ENCODE peak calls at places on chromosome 13, in ten cellular contexts. D is ovary, O is SK-N-SH, P is tibial nerve, N is K562, B is A549, R is stomach, S is esophagus muscularis mucosa, F is transverse colon, K is sigmoid colon. G is an unnamed sample.

GRCh38 chr13:75357576-75358295 is 124.2 kb downstream of the TBC1D4 start:
- DNase-seq in D (no peak), O (peak), P (no peak), N (peak), B (peak), R (no peak), S (no peak), F (no peak), K (no peak), G (no peak)

GRCh38 chr13:29893438-29893837 is 43.0 kb upstream of the UBL3 start:
- DNase-seq in D (no peak), O (peak), P (no peak), N (no peak), B (no peak), R (no peak), S (no peak), F (no peak), K (no peak), G (no peak)

GRCh38 chr13:90414691-90415596 is 932.5 kb upstream of the MIR17HG start:
- DNase-seq in D (no peak), O (no peak), P (no peak), N (no peak), B (peak), R (no peak), S (no peak), F (no peak), K (no peak), G (no peak)

GRCh38 chr13:20457670-20458069 is 68.0 kb downstream of the CRYL1 start:
- DNase-seq in D (no peak), O (no peak), P (no peak), N (peak), B (no peak), R (no peak), S (peak), F (no peak), K (no peak), G (no peak)

GRCh38 chr13:95156208-95156607 is 145.0 kb downstream of the ABCC4 start:
- DNase-seq in D (no peak), O (peak), P (no peak), N (no peak), B (no peak), R (no peak), S (no peak), F (no peak), K (no peak), G (no peak)

GRCh38 chr13:30143671-30144400 is 163.5 kb downstream of the KATNAL1 start:
- DNase-seq in D (no peak), O (no peak), P (no peak), N (no peak), B (no peak), R (no peak), S (no peak), F (no peak), K (no peak), G (no peak)

GRCh38 chr13:20411638-20412342 is 113.9 kb downstream of the CRYL1 start:
- DNase-seq in D (no peak), O (no peak), P (no peak), N (no peak), B (no peak), R (no peak), S (no peak), F (no peak), K (no peak), G (no peak)

GRCh38 chr13:42652642-42653415 is 78.9 kb downstream of the TNFSF11 start:
- DNase-seq in D (no peak), O (no peak), P (no peak), N (no peak), B (no peak), R (no peak), S (no peak), F (no peak), K (no peak), G (no peak)

GRCh38 chr13:27406178-27406939 is 18.1 kb upstream of the GTF3A start:
- DNase-seq in D (no peak), O (peak), P (peak), N (peak), B (peak), R (no peak), S (no peak), F (no peak), K (no peak), G (no peak)

GRCh38 chr13:111184685-111185401 is 69.7 kb downstream of the ARHGEF7 start:
- DNase-seq in D (no peak), O (no peak), P (no peak), N (no peak), B (no peak), R (no peak), S (no peak), F (peak), K (no peak), G (no peak)

GRCh38 chr13:20141238-20142018 is 19.4 kb downstream of the GJA3 start:
- DNase-seq in D (no peak), O (no peak), P (no peak), N (no peak), B (no peak), R (no peak), S (no peak), F (no peak), K (no peak), G (peak)

GRCh38 chr13:44231786-44232516 is 141.7 kb upstream of the SERP2 start:
- DNase-seq in D (peak), O (no peak), P (peak), N (no peak), B (peak), R (peak), S (no peak), F (peak), K (peak), G (peak)

GRCh38 chr13:61406275-61406674 is 9.4 kb downstream of the PCDH20 start:
- DNase-seq in D (no peak), O (no peak), P (no peak), N (no peak), B (no peak), R (no peak), S (no peak), F (no peak), K (no peak), G (no peak)

GRCh38 chr13:83449666-83450395 is 432.4 kb downstream of the SLITRK1 start:
- DNase-seq in D (no peak), O (no peak), P (no peak), N (no peak), B (peak), R (no peak), S (no peak), F (no peak), K (no peak), G (no peak)

GRCh38 chr13:51997641-51998330 is 13.5 kb downstream of the ATP7B start:
- DNase-seq in D (no peak), O (no peak), P (no peak), N (peak), B (no peak), R (peak), S (no peak), F (no peak), K (no peak), G (no peak)

GRCh38 chr13:24338721-24339120 is 29.3 kb downstream of the C1QTNF9 start:
- DNase-seq in D (no peak), O (no peak), P (no peak), N (no peak), B (no peak), R (no peak), S (no peak), F (no peak), K (no peak), G (no peak)

GRCh38 chr13:24340608-24340955 is 31.2 kb downstream of the C1QTNF9 start:
- DNase-seq in D (no peak), O (no peak), P (no peak), N (no peak), B (no peak), R (no peak), S (no peak), F (no peak), K (no peak), G (no peak)

GRCh38 chr13:24339937-24340607 is 30.7 kb downstream of the C1QTNF9 start:
- DNase-seq in D (no peak), O (no peak), P (no peak), N (no peak), B (no peak), R (no peak), S (peak), F (no peak), K (no peak), G (no peak)

DNA sequence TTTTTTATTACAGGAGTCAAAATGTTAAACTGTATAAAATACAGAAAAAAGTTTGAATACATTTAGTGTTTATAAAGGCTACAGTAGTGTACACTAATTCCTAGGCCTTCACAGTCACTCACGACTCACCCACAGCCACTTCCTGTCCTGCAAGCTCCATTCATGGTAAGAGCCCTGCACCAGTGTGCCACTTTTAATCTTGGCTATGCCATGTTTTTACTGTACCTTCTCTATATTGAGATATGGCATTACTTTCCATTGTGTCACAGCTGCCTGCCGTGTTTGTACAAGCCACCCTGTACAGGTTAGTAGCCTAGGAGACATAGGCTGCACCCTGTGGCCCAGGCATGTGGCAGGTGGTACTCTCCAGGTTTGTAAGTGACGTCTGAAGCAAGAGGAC is 32.1 kb downstream of the C1QTNF9 start:
- DNase-seq in D (no peak), O (no peak), P (no peak), N (no peak), B (no peak), R (peak), S (peak), F (no peak), K (no peak), G (no peak)
- TF ChIP-seq EP300 in D (no peak), O (no peak), P (no peak), N (no peak), B (no peak), R (no peak), S (no peak), F (no peak), K (no peak), G (no peak)

DNA sequence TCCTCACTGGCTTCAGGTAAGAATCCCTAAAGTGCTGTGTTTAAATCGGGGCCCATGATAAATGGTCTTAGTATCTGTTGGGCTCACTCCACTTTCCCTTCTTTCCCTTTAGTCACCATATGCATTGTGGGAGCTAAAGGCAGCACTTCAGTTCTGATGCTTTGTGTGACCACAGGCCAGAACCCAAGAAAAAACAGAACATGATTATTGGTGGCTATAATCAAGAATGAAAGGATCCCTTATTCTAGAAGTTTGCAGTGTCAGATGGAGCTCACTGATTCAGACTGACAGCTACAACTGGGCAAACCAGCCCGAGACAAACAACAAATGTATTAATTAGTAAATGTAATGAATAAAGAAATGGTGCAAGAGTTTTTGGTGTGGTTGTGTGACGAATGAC is 57.3 kb upstream of the POMP start:
- DNase-seq in D (no peak), O (no peak), P (no peak), N (no peak), B (no peak), R (no peak), S (no peak), F (no peak), K (no peak), G (no peak)
- H3K27ac ChIP-seq in D (no peak), O (no peak), P (no peak), N (no peak), B (no peak), R (no peak), S (no peak), F (no peak), K (no peak), G (no peak)

DNA sequence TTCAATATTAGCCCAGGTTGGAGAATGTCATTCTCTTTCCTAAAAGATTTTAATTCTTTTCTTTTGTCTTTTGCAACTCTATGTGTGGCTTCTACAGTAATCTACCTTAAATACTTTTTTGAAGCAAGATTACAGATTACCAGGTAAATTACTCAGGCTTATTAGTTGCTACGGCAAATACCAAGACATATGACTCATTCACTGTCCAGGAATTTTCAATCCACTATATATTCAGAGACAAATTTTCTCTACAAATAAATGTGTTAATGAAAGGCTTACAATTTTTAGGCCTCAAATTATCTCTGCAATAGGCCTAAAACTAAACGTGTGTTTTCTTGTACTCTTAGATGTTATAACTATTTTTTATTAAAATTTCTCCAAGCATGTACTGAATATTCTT is 631.3 kb downstream of the DIAPH3 start:
- DNase-seq in D (no peak), O (no peak), P (no peak), N (no peak), B (no peak), R (no peak), S (no peak), F (no peak), K (no peak), G (no peak)
- TF ChIP-seq EP300 in D (no peak), O (no peak), P (no peak), N (no peak), B (no peak), R (no peak), S (no peak), F (no peak), K (no peak), G (no peak)

DNA sequence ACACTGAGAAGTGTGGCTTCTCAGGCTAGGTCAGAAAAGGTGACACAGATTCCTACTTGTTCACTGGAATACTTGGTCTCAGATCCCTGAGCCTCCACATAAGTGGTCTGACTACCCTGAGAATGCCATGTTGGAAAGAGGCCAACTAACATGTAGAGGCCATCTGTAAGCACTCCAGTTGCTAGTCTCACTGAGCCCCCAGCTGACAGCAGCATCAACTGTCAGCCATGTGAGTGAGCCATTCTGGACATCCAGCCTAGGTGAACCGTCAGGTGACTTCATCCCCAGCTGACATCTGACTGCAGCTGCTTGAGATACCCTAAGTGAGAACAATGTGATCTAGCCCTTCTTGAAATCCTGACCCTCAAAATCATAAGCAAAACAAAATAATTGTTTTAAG is 18.1 kb upstream of the ARL11 start:
- DNase-seq in D (no peak), O (peak), P (no peak), N (no peak), B (no peak), R (no peak), S (no peak), F (no peak), K (no peak), G (no peak)
- H3K27ac ChIP-seq in D (no peak), O (no peak), P (no peak), N (no peak), B (no peak), R (no peak), S (no peak), F (no peak), K (no peak), G (no peak)

GRCh38 chr13:112729408-112729807 is 39.6 kb downstream of the ATP11A start:
- DNase-seq in D (no peak), O (no peak), P (no peak), N (peak), B (no peak), R (peak), S (no peak), F (no peak), K (peak), G (peak)
- TF ChIP-seq EP300 in D (no peak), O (no peak), P (no peak), N (no peak), B (no peak), R (no peak), S (no peak), F (no peak), K (no peak), G (no peak)

GRCh38 chr13:47959468-47960088 is 41.5 kb downstream of the SUCLA2 start:
- DNase-seq in D (no peak), O (no peak), P (no peak), N (no peak), B (no peak), R (no peak), S (no peak), F (no peak), K (no peak), G (no peak)

GRCh38 chr13:47962237-47962636 is 38.8 kb downstream of the SUCLA2 start:
- DNase-seq in D (no peak), O (no peak), P (no peak), N (no peak), B (no peak), R (no peak), S (no peak), F (no peak), K (no peak), G (no peak)

GRCh38 chr13:47964863-47965262 is 36.2 kb downstream of the SUCLA2 start:
- DNase-seq in D (no peak), O (no peak), P (no peak), N (no peak), B (no peak), R (no peak), S (no peak), F (no peak), K (no peak), G (no peak)
- H3K27ac ChIP-seq in D (no peak), O (no peak), P (no peak), N (no peak), B (no peak), R (no peak), S (no peak), F (no peak), K (no peak), G (no peak)

GRCh38 chr13:99316224-99316623 is 9.0 kb upstream of the GPR183 start:
- DNase-seq in D (no peak), O (no peak), P (no peak), N (no peak), B (no peak), R (no peak), S (no peak), F (no peak), K (no peak), G (no peak)
- TF ChIP-seq EP300 in D (no peak), O (no peak), P (no peak), N (no peak), B (no peak), R (no peak), S (no peak), F (no peak), K (no peak), G (no peak)